ENCODE peak calls at places on chromosome 20, in four cellular contexts. U is HL-60, G is GM12891, W is K562. T is an unnamed sample.

GRCh38 chr20:33408313-33408712 is 7.0 kb upstream of the CDK5RAP1 start:
- DNase-seq in U (no peak), G (no peak), W (no peak), T (no peak)

GRCh38 chr20:60034231-60035110 is 76.2 kb downstream of the CDH26 start:
- DNase-seq in U (no peak), G (no peak), W (no peak), T (no peak)

GRCh38 chr20:43375586-43375985 is 82.1 kb upstream of the SRSF6 start:
- DNase-seq in U (no peak), G (no peak), W (no peak), T (no peak)

GRCh38 chr20:61355585-61355984 is 103.5 kb downstream of the CDH4 start:
- DNase-seq in U (no peak), G (no peak), W (no peak), T (no peak)

GRCh38 chr20:40464731-40465208 is 224.3 kb downstream of the MAFB start:
- DNase-seq in U (no peak), G (no peak), W (no peak), T (no peak)

GRCh38 chr20:58557713-58558335 is 42.6 kb upstream of the APCDD1L start:
- DNase-seq in U (no peak), G (no peak), W (no peak), T (no peak)

GRCh38 chr20:46037036-46037435 is 8.0 kb downstream of the SLC12A5 start:
- DNase-seq in U (no peak), G (no peak), W (no peak), T (no peak)

GRCh38 chr20:18634501-18634900 is 46.6 kb downstream of the DTD1 start:
- DNase-seq in U (no peak), G (no peak), W (no peak), T (no peak)

GRCh38 chr20:9354579-9354978 is 159.8 kb upstream of the LAMP5 start:
- DNase-seq in U (no peak), G (no peak), W (no peak), T (no peak)

GRCh38 chr20:51385941-51386530 is 156.5 kb downstream of the NFATC2 start:
- DNase-seq in U (peak; percentile 34), G (no peak), W (peak; percentile 35), T (no peak)

GRCh38 chr20:57555457-57556184 is 5.3 kb upstream of the PCK1 start:
- DNase-seq in U (no peak), G (no peak), W (no peak), T (no peak)

GRCh38 chr20:57509665-57510237 is 15.2 kb downstream of the CTCFL start:
- DNase-seq in U (peak; percentile 44), G (no peak), W (peak; percentile 45), T (no peak)

GRCh38 chr20:51506527-51507356 is 35.8 kb downstream of the NFATC2 start:
- DNase-seq in U (no peak), G (no peak), W (no peak), T (no peak)

GRCh38 chr20:34045294-34045693 is 51.6 kb downstream of the RALY start:
- DNase-seq in U (no peak), G (no peak), W (peak; percentile 55), T (no peak)

GRCh38 chr20:49573900-49574416 is 6.0 kb upstream of the PTGIS start:
- DNase-seq in U (no peak), G (no peak), W (no peak), T (no peak)

GRCh38 chr20:51134405-51134804 is 111.5 kb upstream of the KCNG1 start:
- DNase-seq in U (no peak), G (no peak), W (no peak), T (no peak)

GRCh38 chr20:47784599-47785320 is 521 bp downstream of the SULF2 start:
- DNase-seq in U (no peak), G (peak; percentile 25), W (no peak), T (no peak)

GRCh38 chr20:13870349-13870748 is 85.5 kb downstream of the NDUFAF5 start:
- DNase-seq in U (peak; percentile 25), G (no peak), W (peak; percentile 14), T (no peak)

GRCh38 chr20:11338506-11339306 is 579.0 kb upstream of the BTBD3 start:
- DNase-seq in U (no peak), G (no peak), W (no peak), T (no peak)

GRCh38 chr20:44231713-44232468 is 15.2 kb upstream of the GDAP1L1 start:
- DNase-seq in U (no peak), G (no peak), W (no peak), T (no peak)

GRCh38 chr20:24452498-24453133 is 16.8 kb upstream of the SYNDIG1 start:
- DNase-seq in U (no peak), G (no peak), W (no peak), T (no peak)

GRCh38 chr20:4412216-4412615 is 309.5 kb upstream of the PRND start:
- DNase-seq in U (no peak), G (no peak), W (no peak), T (no peak)

GRCh38 chr20:4401601-4402000 is 320.1 kb upstream of the PRND start:
- DNase-seq in U (no peak), G (no peak), W (no peak), T (no peak)

GRCh38 chr20:4406627-4407026 is 315.1 kb upstream of the PRND start:
- DNase-seq in U (no peak), G (no peak), W (peak; percentile 44), T (no peak)
- TF ChIP-seq SPI1 in U (no peak), G (no peak), W (no peak), T (no peak)

GRCh38 chr20:39249798-39250197 is 287.7 kb downstream of the DHX35 start:
- DNase-seq in U (no peak), G (no peak), W (no peak), T (no peak)
- TF ChIP-seq SPI1 in U (no peak), G (no peak), W (no peak), T (no peak)

GRCh38 chr20:14979472-14979986 is 642.1 kb upstream of the FLRT3 start:
- DNase-seq in U (no peak), G (no peak), W (no peak), T (no peak)
- TF ChIP-seq SPI1 in U (no peak), G (no peak), W (no peak), T (no peak)

GRCh38 chr20:63625771-63626423 is 1.0 kb downstream of the GMEB2 start:
- DNase-seq in U (no peak), G (no peak), W (peak; percentile 45), T (no peak)
- TF ChIP-seq SPI1 in U (no peak), G (no peak), W (no peak), T (no peak)

T was measured in GM12878.